ENCODE peak calls at places on chromosomes 2 and 18, in eight cellular contexts. D, I, K, S, T, G, F and Q are unnamed samples.

GRCh38 chr2:176080540-176081355 is 3.0 kb downstream of the EVX2 start:
- DNase-seq in D (no peak), I (no peak), K (no peak), S (no peak), T (no peak), G (peak), F (no peak), Q (peak)

GRCh38 chr18:43314931-43315330 is 37.6 kb upstream of the SYT4 start:
- DNase-seq in D (peak), I (no peak), K (no peak), S (no peak), T (no peak), G (peak), F (no peak), Q (no peak)

GRCh38 chr2:19120941-19121750 is 237.3 kb downstream of the OSR1 start:
- DNase-seq in D (peak), I (no peak), K (no peak), S (no peak), T (no peak), G (peak), F (no peak), Q (peak)

GRCh38 chr2:64137996-64138395 is 6.2 kb downstream of the PELI1 start:
- DNase-seq in D (no peak), I (no peak), K (no peak), S (no peak), T (no peak), G (no peak), F (no peak), Q (no peak)

GRCh38 chr2:199303814-199304213 is 153.9 kb downstream of the SATB2 start:
- DNase-seq in D (peak), I (no peak), K (no peak), S (no peak), T (no peak), G (peak), F (no peak), Q (peak)

GRCh38 chr2:48508461-48509124 is 21.4 kb upstream of the STON1 start:
- DNase-seq in D (no peak), I (no peak), K (no peak), S (no peak), T (no peak), G (peak), F (no peak), Q (no peak)

GRCh38 chr2:121319941-121320340 is 34.9 kb upstream of the TFCP2L1 start:
- DNase-seq in D (no peak), I (no peak), K (no peak), S (no peak), T (no peak), G (no peak), F (no peak), Q (no peak)

GRCh38 chr2:75162897-75163296 is 36.4 kb downstream of the TACR1 start:
- DNase-seq in D (no peak), I (no peak), K (no peak), S (no peak), T (no peak), G (peak), F (no peak), Q (no peak)

GRCh38 chr18:23515911-23516546 is 12.7 kb downstream of the RMC1 start:
- DNase-seq in D (no peak), I (peak), K (peak), S (peak), T (peak), G (peak), F (peak), Q (peak)

GRCh38 chr2:42881732-42882131 is 89.3 kb upstream of the HAAO start:
- DNase-seq in D (no peak), I (no peak), K (no peak), S (no peak), T (no peak), G (peak), F (no peak), Q (peak)

GRCh38 chr18:10949655-10950054 is 199.7 kb downstream of the PIEZO2 start:
- DNase-seq in D (no peak), I (no peak), K (no peak), S (peak), T (no peak), G (no peak), F (no peak), Q (no peak)

GRCh38 chr2:70988151-70988550 is 6.5 kb downstream of the TEX261 start:
- DNase-seq in D (no peak), I (no peak), K (peak), S (no peak), T (no peak), G (no peak), F (no peak), Q (no peak)

GRCh38 chr2:61356261-61356957 is 114.5 kb downstream of the USP34 start:
- DNase-seq in D (no peak), I (no peak), K (no peak), S (no peak), T (no peak), G (no peak), F (no peak), Q (no peak)

GRCh38 chr2:147945660-147946059 is 74.9 kb downstream of the ORC4 start:
- DNase-seq in D (no peak), I (no peak), K (no peak), S (no peak), T (no peak), G (no peak), F (no peak), Q (no peak)

GRCh38 chr2:144886847-144887246 is 366.9 kb upstream of the ZEB2 start:
- DNase-seq in D (no peak), I (no peak), K (no peak), S (no peak), T (no peak), G (no peak), F (no peak), Q (no peak)

GRCh38 chr2:142974288-142975024 is 97.0 kb downstream of the KYNU start:
- DNase-seq in D (no peak), I (no peak), K (no peak), S (no peak), T (no peak), G (peak), F (peak), Q (no peak)

GRCh38 chr2:108382196-108382595 is 4.4 kb downstream of the SULT1C4 start:
- DNase-seq in D (no peak), I (no peak), K (no peak), S (no peak), T (no peak), G (no peak), F (no peak), Q (no peak)

GRCh38 chr2:163737563-163737962 is 1.8 kb upstream of the FIGN start:
- DNase-seq in D (no peak), I (no peak), K (no peak), S (no peak), T (no peak), G (no peak), F (no peak), Q (no peak)

GRCh38 chr2:16546128-16546754 is 119.4 kb downstream of the CYRIA start:
- DNase-seq in D (no peak), I (no peak), K (no peak), S (peak), T (no peak), G (peak), F (peak), Q (peak)

GRCh38 chr2:101517753-101518152 is 42.8 kb upstream of the RFX8 start:
- DNase-seq in D (no peak), I (no peak), K (no peak), S (no peak), T (no peak), G (peak), F (peak), Q (peak)

GRCh38 chr2:62660582-62661262 is 44.8 kb upstream of the EHBP1 start:
- DNase-seq in D (peak), I (no peak), K (no peak), S (no peak), T (no peak), G (peak), F (no peak), Q (peak)

GRCh38 chr18:39946623-39947061 is 2008.4 kb upstream of the PIK3C3 start:
- DNase-seq in D (peak), I (no peak), K (no peak), S (no peak), T (no peak), G (peak), F (peak), Q (peak)

GRCh38 chr18:46596119-46596518 is 60.9 kb downstream of the LOXHD1 start:
- DNase-seq in D (no peak), I (no peak), K (no peak), S (no peak), T (no peak), G (peak), F (no peak), Q (no peak)

GRCh38 chr2:109516445-109517117 is 97.2 kb downstream of the SEPTIN10 start:
- DNase-seq in D (no peak), I (no peak), K (no peak), S (no peak), T (no peak), G (peak), F (peak), Q (peak)

GRCh38 chr2:83730258-83730657 is 728.8 kb downstream of the SUCLG1 start:
- DNase-seq in D (no peak), I (no peak), K (no peak), S (no peak), T (no peak), G (no peak), F (no peak), Q (no peak)

GRCh38 chr2:239603411-239604356 is 202.9 kb upstream of the HDAC4 start:
- DNase-seq in D (no peak), I (no peak), K (no peak), S (no peak), T (no peak), G (no peak), F (no peak), Q (no peak)

GRCh38 chr2:240635116-240635997 is 10.1 kb downstream of the GPR35 start:
- DNase-seq in D (no peak), I (no peak), K (peak), S (no peak), T (no peak), G (no peak), F (no peak), Q (no peak)

GRCh38 chr2:234496442-234496834 is 443 bp downstream of the ARL4C start:
- DNase-seq in D (no peak), I (peak), K (no peak), S (peak), T (no peak), G (peak), F (peak), Q (peak)

GRCh38 chr2:154203902-154204301 is 332.2 kb downstream of the GALNT13 start:
- DNase-seq in D (no peak), I (no peak), K (no peak), S (no peak), T (no peak), G (no peak), F (no peak), Q (no peak)

GRCh38 chr2:237733677-237734300 is 64.8 kb upstream of the RBM44 start:
- DNase-seq in D (no peak), I (no peak), K (peak), S (no peak), T (no peak), G (peak), F (no peak), Q (no peak)

GRCh38 chr2:236252521-236252920 is 11.7 kb downstream of the ASB18 start:
- DNase-seq in D (no peak), I (no peak), K (no peak), S (no peak), T (no peak), G (no peak), F (no peak), Q (no peak)

GRCh38 chr2:220219371-220219770 is 591.9 kb downstream of the SLC4A3 start:
- DNase-seq in D (no peak), I (no peak), K (no peak), S (no peak), T (no peak), G (no peak), F (no peak), Q (peak)

GRCh38 chr2:99436874-99437273 is 52.9 kb downstream of the REV1 start:
- DNase-seq in D (no peak), I (no peak), K (no peak), S (no peak), T (no peak), G (no peak), F (no peak), Q (no peak)

GRCh38 chr2:28583899-28584553 is 88.2 kb downstream of the PLB1 start:
- DNase-seq in D (peak), I (peak), K (no peak), S (no peak), T (peak), G (peak), F (peak), Q (peak)